ENCODE peak calls at places on chromosomes 2 and 18, in eight cellular contexts. One of them, this sample, is unnamed.

GRCh38 chr2:28345619-28346018 is 47.0 kb upstream of the FOSL2 start:
- DNase-seq in CD4-positive, CD25-positive, alpha-beta regulatory T cell: no peak
- DNase-seq in fibroblast of mammary gland: no peak
- DNase-seq in brain microvascular endothelial cell: no peak
- DNase-seq in RPMI7951: no peak
- DNase-seq in NCI-H2171: no peak
- DNase-seq in HFFc6: no peak
- DNase-seq in upper lobe of right lung: peak
- DNase-seq in this sample: no peak

GRCh38 chr2:205077159-205077558 is 531.9 kb downstream of the PARD3B start:
- DNase-seq in upper lobe of right lung: no peak
- DNase-seq in NCI-H2171: no peak
- DNase-seq in HFFc6: no peak
- DNase-seq in fibroblast of mammary gland: no peak
- DNase-seq in CD4-positive, CD25-positive, alpha-beta regulatory T cell: peak
- DNase-seq in RPMI7951: peak
- DNase-seq in brain microvascular endothelial cell: no peak
- DNase-seq in this sample: no peak

GRCh38 chr18:3213231-3214059 is 6.3 kb downstream of the MYOM1 start:
- DNase-seq in upper lobe of right lung: no peak
- DNase-seq in brain microvascular endothelial cell: peak
- DNase-seq in fibroblast of mammary gland: no peak
- DNase-seq in NCI-H2171: no peak
- DNase-seq in HFFc6: no peak
- DNase-seq in CD4-positive, CD25-positive, alpha-beta regulatory T cell: peak
- DNase-seq in RPMI7951: no peak
- DNase-seq in this sample: no peak

GRCh38 chr2:44655401-44655864 is 286.1 kb upstream of the SIX3 start:
- DNase-seq in brain microvascular endothelial cell: no peak
- DNase-seq in CD4-positive, CD25-positive, alpha-beta regulatory T cell: no peak
- DNase-seq in fibroblast of mammary gland: no peak
- DNase-seq in HFFc6: no peak
- DNase-seq in NCI-H2171: no peak
- DNase-seq in RPMI7951: no peak
- DNase-seq in upper lobe of right lung: no peak
- DNase-seq in this sample: no peak

GRCh38 chr18:70698574-70698973 is 409.7 kb downstream of the SOCS6 start:
- DNase-seq in CD4-positive, CD25-positive, alpha-beta regulatory T cell: no peak
- DNase-seq in brain microvascular endothelial cell: no peak
- DNase-seq in HFFc6: no peak
- DNase-seq in fibroblast of mammary gland: no peak
- DNase-seq in NCI-H2171: no peak
- DNase-seq in RPMI7951: no peak
- DNase-seq in upper lobe of right lung: no peak
- DNase-seq in this sample: no peak

GRCh38 chr2:23273786-23274185 is 111.2 kb upstream of the KLHL29 start:
- DNase-seq in HFFc6: no peak
- DNase-seq in fibroblast of mammary gland: no peak
- DNase-seq in brain microvascular endothelial cell: no peak
- DNase-seq in NCI-H2171: no peak
- DNase-seq in RPMI7951: peak
- DNase-seq in CD4-positive, CD25-positive, alpha-beta regulatory T cell: no peak
- DNase-seq in upper lobe of right lung: no peak
- DNase-seq in this sample: no peak

GRCh38 chr2:231530099-231531085 is at the start of gene NMUR1:
- DNase-seq in HFFc6: no peak
- DNase-seq in CD4-positive, CD25-positive, alpha-beta regulatory T cell: peak
- DNase-seq in NCI-H2171: no peak
- DNase-seq in fibroblast of mammary gland: no peak
- DNase-seq in upper lobe of right lung: peak
- DNase-seq in brain microvascular endothelial cell: no peak
- DNase-seq in RPMI7951: peak
- DNase-seq in this sample: peak

GRCh38 chr18:70069965-70070364 is 122.3 kb upstream of the CD226 start:
- DNase-seq in CD4-positive, CD25-positive, alpha-beta regulatory T cell: no peak
- DNase-seq in brain microvascular endothelial cell: no peak
- DNase-seq in RPMI7951: no peak
- DNase-seq in upper lobe of right lung: no peak
- DNase-seq in NCI-H2171: no peak
- DNase-seq in HFFc6: no peak
- DNase-seq in fibroblast of mammary gland: no peak
- DNase-seq in this sample: no peak

GRCh38 chr2:169118060-169118459 is 48.7 kb downstream of the DHRS9 start:
- DNase-seq in RPMI7951: no peak
- DNase-seq in CD4-positive, CD25-positive, alpha-beta regulatory T cell: no peak
- DNase-seq in fibroblast of mammary gland: no peak
- DNase-seq in brain microvascular endothelial cell: no peak
- DNase-seq in HFFc6: no peak
- DNase-seq in upper lobe of right lung: no peak
- DNase-seq in NCI-H2171: no peak
- DNase-seq in this sample: no peak

GRCh38 chr2:55883339-55883738 is 40.2 kb downstream of the EFEMP1 start:
- DNase-seq in CD4-positive, CD25-positive, alpha-beta regulatory T cell: no peak
- DNase-seq in upper lobe of right lung: no peak
- DNase-seq in HFFc6: peak
- DNase-seq in fibroblast of mammary gland: peak
- DNase-seq in RPMI7951: peak
- DNase-seq in brain microvascular endothelial cell: peak
- DNase-seq in NCI-H2171: no peak
- DNase-seq in this sample: no peak

GRCh38 chr2:20451346-20451745 is 4.5 kb downstream of the RHOB start:
- DNase-seq in CD4-positive, CD25-positive, alpha-beta regulatory T cell: no peak
- DNase-seq in HFFc6: peak
- DNase-seq in fibroblast of mammary gland: peak
- DNase-seq in brain microvascular endothelial cell: peak
- DNase-seq in upper lobe of right lung: no peak
- DNase-seq in RPMI7951: no peak
- DNase-seq in NCI-H2171: no peak
- DNase-seq in this sample: no peak

GRCh38 chr2:180158961-180159360 is 151.9 kb upstream of the CWC22 start:
- DNase-seq in CD4-positive, CD25-positive, alpha-beta regulatory T cell: no peak
- DNase-seq in fibroblast of mammary gland: no peak
- DNase-seq in upper lobe of right lung: no peak
- DNase-seq in brain microvascular endothelial cell: no peak
- DNase-seq in HFFc6: no peak
- DNase-seq in RPMI7951: no peak
- DNase-seq in NCI-H2171: no peak
- DNase-seq in this sample: no peak

GRCh38 chr18:54382076-54382475 is 24.4 kb downstream of the C18orf54 start:
- DNase-seq in HFFc6: no peak
- DNase-seq in CD4-positive, CD25-positive, alpha-beta regulatory T cell: no peak
- DNase-seq in NCI-H2171: no peak
- DNase-seq in upper lobe of right lung: no peak
- DNase-seq in fibroblast of mammary gland: no peak
- DNase-seq in RPMI7951: no peak
- DNase-seq in brain microvascular endothelial cell: no peak
- DNase-seq in this sample: no peak

GRCh38 chr18:78499586-78499985 is 480.0 kb upstream of the SALL3 start:
- DNase-seq in NCI-H2171: no peak
- DNase-seq in fibroblast of mammary gland: no peak
- DNase-seq in upper lobe of right lung: no peak
- DNase-seq in HFFc6: no peak
- DNase-seq in brain microvascular endothelial cell: no peak
- DNase-seq in RPMI7951: no peak
- DNase-seq in CD4-positive, CD25-positive, alpha-beta regulatory T cell: no peak
- DNase-seq in this sample: no peak

This sample was measured in naive B cell.